ENCODE peak calls at places on chromosomes 2 and 18, in six cellular contexts. V is uterus; M is body of pancreas; F is CD4-positive, alpha-beta memory T cell; Q is left ventricle myocardium inferior; B is neuronal stem cell. G is an unnamed sample. For H3K4me1 and H3K9me3, the result is how much of the 10 kb centered on the place peaks cover.

GRCh38 chr2:176105078-176105726 is 1.9 kb upstream of the HOXD11 start:
- DNase-seq in V (no peak), M (no peak), F (no peak), Q (no peak), B (no peak), G (no peak)

GRCh38 chr2:71951718-71952404 is 195.8 kb downstream of the CYP26B1 start:
- DNase-seq in V (no peak), M (no peak), F (no peak), Q (no peak), B (no peak), G (no peak)

GRCh38 chr18:44679056-44679911 is 1.4 kb upstream of the SETBP1 start:
- DNase-seq in V (peak), M (peak), F (peak), Q (peak), B (peak), G (peak)

GRCh38 chr18:78915446-78916008 is 64.1 kb upstream of the SALL3 start:
- DNase-seq in V (no peak), M (no peak), F (no peak), Q (no peak), B (no peak), G (no peak)

GRCh38 chr2:187506416-187506815 is 47.8 kb downstream of the TFPI start:
- DNase-seq in V (no peak), M (no peak), F (no peak), Q (no peak), B (no peak), G (no peak)

GRCh38 chr2:85160946-85161625 is 27.9 kb downstream of the TCF7L1 start:
- DNase-seq in V (no peak), M (no peak), F (no peak), Q (no peak), B (no peak), G (no peak)

GRCh38 chr2:103174711-103175110 is 412.9 kb downstream of the TMEM182 start:
- DNase-seq in V (no peak), M (no peak), F (no peak), Q (no peak), B (no peak), G (no peak)

GRCh38 chr2:28395334-28396061 is 2.8 kb downstream of the FOSL2 start:
- DNase-seq in V (peak), M (peak), F (no peak), Q (peak), B (no peak), G (no peak)

GRCh38 chr18:28855989-28856388 is 679.1 kb upstream of the CDH2 start:
- DNase-seq in V (no peak), M (no peak), F (no peak), Q (no peak), B (no peak), G (no peak)

GRCh38 chr2:73292906-73293533 is 328 bp downstream of the EGR4 start:
- DNase-seq in V (no peak), M (no peak), F (no peak), Q (no peak), B (no peak), G (no peak)

GRCh38 chr2:42049411-42050349 is 1.9 kb downstream of the PKDCC start:
- DNase-seq in V (no peak), M (no peak), F (no peak), Q (no peak), B (no peak), G (no peak)

GRCh38 chr2:191385416-191386160 is 140.4 kb downstream of the MYO1B start:
- DNase-seq in V (no peak), M (no peak), F (no peak), Q (no peak), B (no peak), G (no peak)

GRCh38 chr2:207239222-207239674 is 73.5 kb upstream of the KLF7 start:
- DNase-seq in V (peak), M (peak), F (no peak), Q (peak), B (no peak), G (no peak)

GRCh38 chr2:235433860-235434259 is 60.0 kb upstream of the AGAP1 start:
- DNase-seq in V (peak), M (peak), F (no peak), Q (peak), B (no peak), G (no peak)

GRCh38 chr18:68623342-68623741 is 91.6 kb downstream of the TMX3 start:
- DNase-seq in V (peak), M (peak), F (peak), Q (no peak), B (peak), G (no peak)

GRCh38 chr18:2589345-2590060 is 18.1 kb downstream of the NDC80 start:
- DNase-seq in V (no peak), M (no peak), F (peak), Q (no peak), B (no peak), G (no peak)

GRCh38 chr18:79525556-79526467 is 130.1 kb downstream of the NFATC1 start:
- DNase-seq in V (peak), M (peak), F (no peak), Q (peak), B (no peak), G (peak)

GRCh38 chr18:30787410-30787809 is 255.1 kb downstream of the DSC3 start:
- DNase-seq in V (no peak), M (no peak), F (no peak), Q (no peak), B (no peak), G (no peak)

GRCh38 chr2:62787381-62787780 is 81.9 kb downstream of the EHBP1 start:
- DNase-seq in V (no peak), M (no peak), F (no peak), Q (no peak), B (peak), G (no peak)

GRCh38 chr2:3625186-3625585 is 30.3 kb downstream of the COLEC11 start:
- DNase-seq in V (peak), M (no peak), F (no peak), Q (no peak), B (no peak), G (no peak)

GRCh38 chr2:12728221-12728777 is 11.6 kb downstream of the TRIB2 start:
- DNase-seq in V (no peak), M (no peak), F (peak), Q (no peak), B (no peak), G (peak)

GRCh38 chr2:179376881-179377280 is 112.2 kb upstream of the SESTD1 start:
- DNase-seq in V (no peak), M (no peak), F (no peak), Q (no peak), B (no peak), G (no peak)

GRCh38 chr18:35324926-35325655 is 19.1 kb downstream of the ZNF24 start:
- DNase-seq in V (no peak), M (no peak), F (no peak), Q (no peak), B (no peak), G (no peak)

GRCh38 chr2:33570681-33571080 is 28.4 kb downstream of the FAM98A start:
- DNase-seq in V (no peak), M (no peak), F (no peak), Q (no peak), B (no peak), G (no peak)

GRCh38 chr2:12287220-12287751 is 429.4 kb upstream of the TRIB2 start:
- DNase-seq in V (no peak), M (no peak), F (no peak), Q (peak), B (no peak), G (no peak)

GRCh38 chr2:11022874-11023273 is 111.1 kb downstream of the KCNF1 start:
- DNase-seq in V (no peak), M (no peak), F (no peak), Q (no peak), B (no peak), G (no peak)

GRCh38 chr2:17191223-17191622 is 327.0 kb downstream of the RAD51AP2 start:
- DNase-seq in V (no peak), M (no peak), F (no peak), Q (no peak), B (no peak), G (no peak)

GRCh38 chr2:136823291-136823690 is 57.9 kb downstream of the THSD7B start:
- DNase-seq in V (no peak), M (no peak), F (no peak), Q (no peak), B (no peak), G (no peak)

GRCh38 chr2:37670378-37671012 is 947 bp downstream of the CDC42EP3 start:
- DNase-seq in V (no peak), M (peak), F (no peak), Q (no peak), B (no peak), G (no peak)

GRCh38 chr18:73283788-73284187 is 416.0 kb upstream of the NETO1 start:
- DNase-seq in V (no peak), M (no peak), F (no peak), Q (no peak), B (no peak), G (no peak)

GRCh38 chr2:32864761-32865160 is 82.0 kb upstream of the LTBP1 start:
- DNase-seq in V (no peak), M (no peak), F (no peak), Q (no peak), B (no peak), G (no peak)

GRCh38 chr2:8633735-8634313 is 48.0 kb upstream of the ID2 start:
- DNase-seq in V (no peak), M (no peak), F (no peak), Q (no peak), B (no peak), G (no peak)

GRCh38 chr2:202090530-202090929 is 17.5 kb downstream of the KIAA2012 start:
- DNase-seq in V (no peak), M (no peak), F (no peak), Q (peak), B (no peak), G (no peak)

GRCh38 chr2:3130889-3131635 is 246.6 kb downstream of the EIPR1 start:
- DNase-seq in V (no peak), M (no peak), F (no peak), Q (no peak), B (peak), G (no peak)

GRCh38 chr2:106065268-106065982 is 128.7 kb downstream of the UXS1 start:
- DNase-seq in V (peak), M (peak), F (peak), Q (peak), B (no peak), G (peak)

GRCh38 chr18:76494181-76494540 is 881 bp downstream of the ZNF516 start:
- DNase-seq in V (peak), M (peak), F (no peak), Q (no peak), B (peak), G (no peak)

GRCh38 chr2:111952871-111953497 is 54.6 kb downstream of the MERTK start:
- DNase-seq in V (no peak), M (no peak), F (no peak), Q (no peak), B (no peak), G (no peak)

DNA sequence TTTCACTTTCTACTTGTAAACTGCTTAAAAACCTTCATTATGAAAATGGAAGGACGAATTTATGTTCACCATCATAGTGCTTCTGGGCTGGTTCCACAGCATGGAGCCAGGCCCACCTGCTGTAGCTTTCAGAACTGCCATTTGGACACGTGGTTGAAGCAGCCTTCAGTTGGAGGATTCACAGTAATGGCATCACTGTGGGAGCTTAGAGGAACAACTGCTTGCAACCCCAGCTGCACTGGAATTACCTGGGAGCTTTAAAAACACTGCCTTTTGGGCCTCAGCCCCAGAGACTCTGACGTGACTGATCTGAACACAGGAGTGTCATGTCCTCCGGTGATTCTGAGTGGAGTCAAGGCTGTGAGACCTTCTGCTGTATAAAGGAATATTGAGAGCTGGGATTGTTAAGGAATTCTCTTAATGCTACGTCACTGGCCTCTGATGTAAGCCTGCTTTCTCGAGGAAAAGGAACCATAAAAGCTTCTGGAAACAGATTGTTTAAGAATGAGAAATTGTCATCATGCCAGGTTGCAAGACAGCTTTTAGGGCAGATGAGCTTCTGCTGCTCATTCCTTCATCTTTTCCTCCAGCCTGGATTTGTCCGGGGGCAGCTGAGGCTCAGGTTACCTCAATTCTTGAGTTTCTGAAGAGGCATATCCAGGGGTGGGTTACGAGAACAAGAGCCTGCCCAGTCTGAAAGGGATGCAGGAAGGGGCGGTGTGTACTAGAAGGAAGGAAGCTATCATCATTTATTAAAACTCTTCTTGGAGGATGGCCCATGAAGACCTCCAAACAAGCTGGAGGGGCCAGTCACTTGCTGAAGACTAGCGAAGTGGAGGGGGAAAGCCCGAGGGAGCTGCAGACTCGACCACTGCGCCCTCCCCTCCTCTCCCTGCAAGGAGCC is 1.3 kb upstream of the IL1R1 start:
- DNase-seq in V (peak), M (no peak), F (no peak), Q (no peak), B (no peak), G (no peak)
- H3K4me3 ChIP-seq in V (peak), M (no peak), F (no peak), Q (peak), B (no peak), G (no peak)

DNA sequence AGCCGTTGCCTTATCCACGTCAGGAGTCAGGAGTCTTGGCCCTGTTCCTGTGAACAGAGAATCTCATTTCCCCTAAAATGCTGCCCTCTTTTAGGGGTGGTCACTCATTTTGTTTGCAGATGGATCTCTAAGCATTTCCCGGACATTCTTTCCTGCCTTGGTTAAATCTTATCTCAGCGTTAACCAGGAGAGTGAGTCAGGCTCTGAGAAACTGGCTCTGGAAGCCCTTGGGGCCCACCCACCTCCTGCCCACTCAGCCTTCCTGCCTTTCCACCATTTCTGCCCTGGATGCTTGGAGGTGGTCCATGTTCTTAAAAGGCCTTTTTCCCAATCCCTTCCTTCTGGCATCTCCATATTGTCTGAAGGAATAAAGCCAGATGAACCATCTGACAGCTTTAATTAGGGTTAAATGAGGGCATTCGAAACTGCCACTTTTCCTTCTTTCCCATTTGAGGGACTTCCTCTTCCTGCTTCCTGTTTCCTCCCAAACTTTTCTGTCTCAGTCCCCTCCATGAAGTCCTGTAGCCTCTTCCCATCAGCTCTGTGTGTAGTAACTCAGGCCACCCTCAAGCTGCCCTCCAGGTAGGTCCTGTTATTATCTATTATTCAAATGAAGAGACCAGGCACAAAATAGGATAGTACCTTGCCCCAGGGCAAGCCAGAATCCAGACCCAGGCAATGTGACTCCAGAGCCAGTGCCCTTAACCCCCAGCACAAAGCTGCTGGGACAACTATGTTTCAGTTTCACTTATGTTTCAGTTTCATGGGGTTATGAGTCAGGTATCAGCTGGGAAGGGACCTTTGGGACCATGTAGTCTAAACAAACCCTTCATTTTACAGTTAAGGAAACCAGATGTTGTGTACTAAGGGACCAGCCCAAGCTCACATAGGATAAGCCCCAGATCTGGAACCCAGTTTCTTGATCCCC is 9.7 kb downstream of the HK2 start:
- DNase-seq in V (no peak), M (no peak), F (peak), Q (no peak), B (no peak), G (no peak)
- H3K4me1 ChIP-seq in V (under half), M (under half), F (half or more), Q (half or more), B (under half), G (half or more)

GRCh38 chr2:36477315-36477714 is 120.7 kb downstream of the FEZ2 start:
- DNase-seq in V (no peak), M (no peak), F (no peak), Q (no peak), B (no peak), G (no peak)
- H3K9me3 ChIP-seq in V (under half), M (under half), F (under half), Q (under half), B (under half), G (under half)

DNA sequence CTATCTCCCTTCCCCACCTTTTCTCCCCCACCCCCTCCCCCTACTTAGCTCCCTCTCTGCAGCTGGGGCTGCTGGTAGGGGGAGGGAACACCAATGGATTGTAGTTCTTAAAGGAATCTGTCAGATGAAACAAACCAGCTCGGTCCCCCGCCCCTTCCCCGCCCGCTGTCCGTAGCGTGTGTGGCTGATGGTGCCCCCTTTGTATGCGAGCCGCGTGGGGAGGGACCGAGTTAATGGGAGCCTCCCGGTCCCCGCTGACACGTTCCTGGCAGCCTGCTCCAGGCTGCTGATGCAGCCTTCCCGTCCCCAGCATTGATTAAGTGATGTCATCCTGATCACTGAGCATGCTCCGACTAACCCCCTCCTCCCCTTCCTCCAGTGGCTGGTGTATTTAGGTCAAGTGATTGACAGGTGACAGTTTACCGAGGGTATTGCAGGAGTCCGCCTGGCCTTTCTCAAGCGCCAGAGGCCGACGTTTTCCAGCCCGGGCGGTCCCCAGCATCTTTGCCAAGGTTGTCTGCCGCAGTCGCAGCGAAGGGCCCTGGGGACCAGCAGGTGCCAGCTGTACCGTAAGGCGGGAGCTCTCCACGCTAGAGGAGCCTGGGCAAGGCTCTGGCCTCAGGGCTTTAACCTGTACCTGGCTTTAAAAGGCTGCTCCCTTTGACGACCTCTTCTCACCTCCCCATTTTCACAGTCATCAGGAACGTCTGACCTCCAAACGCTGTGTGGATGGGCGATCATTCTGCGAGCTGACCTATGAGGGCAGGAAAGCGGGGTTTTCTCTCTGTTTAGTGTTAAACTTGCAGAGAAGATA is 1.8 kb downstream of the KIF5C start:
- DNase-seq in V (no peak), M (peak), F (peak), Q (no peak), B (peak), G (peak)
- H3K4me3 ChIP-seq in V (no peak), M (no peak), F (peak), Q (peak), B (peak), G (peak)

DNA sequence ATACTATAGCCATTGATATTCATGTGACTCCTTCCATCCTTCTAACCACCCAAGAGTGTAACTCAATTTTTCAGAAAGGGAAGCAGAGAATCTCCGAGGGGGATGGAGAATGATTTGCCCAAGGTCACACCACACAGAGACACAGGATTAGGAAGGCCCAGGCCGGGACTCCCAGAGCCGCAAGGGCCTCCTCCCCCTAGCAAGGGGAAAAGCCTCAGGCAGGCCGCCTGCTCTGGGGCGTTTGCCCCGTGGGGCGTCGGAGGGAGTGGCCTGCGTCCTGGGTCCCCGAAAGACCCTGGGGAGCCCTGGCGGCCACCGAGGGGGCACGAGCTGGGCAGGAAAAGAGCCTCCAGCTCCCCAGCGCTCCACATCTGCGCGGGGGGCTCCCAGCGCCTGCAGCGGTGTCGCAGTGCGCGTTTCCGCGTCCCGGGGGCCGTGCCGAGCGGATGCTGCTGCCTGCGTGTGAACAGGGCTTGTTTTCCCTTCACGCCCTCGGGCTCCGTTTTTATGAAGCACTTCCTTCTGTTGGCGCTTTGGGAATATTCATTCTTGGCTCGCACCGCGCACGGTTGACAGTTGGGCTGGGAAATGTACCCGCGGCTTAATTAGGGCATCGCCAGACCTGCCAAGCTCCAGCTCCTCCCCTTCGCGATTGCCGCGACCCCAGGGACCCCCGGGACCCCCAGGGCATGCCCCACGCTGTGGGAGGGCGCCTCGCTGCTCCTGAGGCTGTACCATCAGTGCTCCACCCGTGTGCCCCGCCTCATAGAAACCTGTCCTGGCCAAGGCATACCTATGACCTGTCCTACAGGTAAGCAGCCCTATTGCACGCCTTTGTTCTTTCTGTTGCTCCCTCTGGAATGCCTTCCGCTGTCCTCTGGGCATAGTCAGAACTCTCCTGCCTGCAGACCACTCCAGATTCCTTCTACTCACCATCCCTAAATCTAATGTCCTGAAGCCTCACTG is 158.9 kb upstream of the GLI2 start:
- DNase-seq in V (no peak), M (peak), F (no peak), Q (peak), B (no peak), G (no peak)
- H3K4me1 ChIP-seq in V (under half), M (under half), F (under half), Q (under half), B (under half), G (under half)

GRCh38 chr2:173956454-173956853 is 8.7 kb downstream of the SP3 start:
- DNase-seq in V (no peak), M (no peak), F (no peak), Q (no peak), B (no peak), G (no peak)
- H3K9me3 ChIP-seq in V (under half), M (under half), F (under half), Q (under half), B (half or more), G (under half)

G was measured in CD8-positive, alpha-beta T cell.